ENCODE peak calls at places on chromosomes 6 and 20, in four cellular contexts. One of them, this sample, is unnamed.

GRCh38 chr6:39298061-39298460 is 16.2 kb downstream of the KCNK17 start:
- DNase-seq in tibial nerve: no peak
- DNase-seq in A549: no peak
- DNase-seq in heart left ventricle: no peak
- DNase-seq in this sample: peak; percentile 85

GRCh38 chr6:104638841-104639290 is 220.9 kb downstream of the HACE1 start:
- DNase-seq in tibial nerve: peak; percentile 28
- DNase-seq in A549: no peak
- DNase-seq in heart left ventricle: peak; percentile 39
- DNase-seq in this sample: peak; percentile 10

GRCh38 chr20:61430228-61430624 is 178.2 kb downstream of the CDH4 start:
- DNase-seq in tibial nerve: no peak
- DNase-seq in A549: no peak
- DNase-seq in heart left ventricle: no peak
- DNase-seq in this sample: no peak

GRCh38 chr20:37990571-37991151 is 42.6 kb downstream of the TTI1 start:
- DNase-seq in tibial nerve: no peak
- DNase-seq in A549: peak; percentile 52
- DNase-seq in heart left ventricle: peak; percentile 92
- DNase-seq in this sample: peak; percentile 28

GRCh38 chr6:39357998-39358686 is 35.6 kb upstream of the KCNK16 start:
- DNase-seq in tibial nerve: no peak
- DNase-seq in A549: no peak
- DNase-seq in heart left ventricle: peak; percentile 51
- DNase-seq in this sample: peak; percentile 69

GRCh38 chr6:593139-593906 is 63.6 kb downstream of the HUS1B start:
- DNase-seq in tibial nerve: peak; percentile 87
- DNase-seq in A549: peak; percentile 39
- DNase-seq in heart left ventricle: no peak
- DNase-seq in this sample: peak; percentile 51

GRCh38 chr6:108841377-108841855 is 6.8 kb upstream of the ARMC2 start:
- DNase-seq in tibial nerve: peak; percentile 35
- DNase-seq in A549: no peak
- DNase-seq in heart left ventricle: no peak
- DNase-seq in this sample: peak; percentile 71

GRCh38 chr6:6724319-6725119 is 136.0 kb downstream of the LY86 start:
- DNase-seq in tibial nerve: peak; percentile 84
- DNase-seq in A549: peak; percentile 44
- DNase-seq in heart left ventricle: peak; percentile 69
- DNase-seq in this sample: peak; percentile 81

GRCh38 chr6:2738373-2738979 is 12.2 kb downstream of the MYLK4 start:
- DNase-seq in tibial nerve: peak; percentile 54
- DNase-seq in A549: peak; percentile 53
- DNase-seq in heart left ventricle: no peak
- DNase-seq in this sample: peak; percentile 69

GRCh38 chr20:37364013-37364926 is 18.3 kb downstream of the SRC start:
- DNase-seq in tibial nerve: no peak
- DNase-seq in A549: no peak
- DNase-seq in heart left ventricle: no peak
- DNase-seq in this sample: peak; percentile 14

GRCh38 chr20:4449977-4450715 is 271.6 kb upstream of the PRND start:
- DNase-seq in tibial nerve: no peak
- DNase-seq in A549: peak; percentile 55
- DNase-seq in heart left ventricle: no peak
- DNase-seq in this sample: no peak

GRCh38 chr6:156658186-156658585 is 119.0 kb upstream of the ARID1B start:
- DNase-seq in tibial nerve: peak; percentile 23
- DNase-seq in A549: no peak
- DNase-seq in heart left ventricle: no peak
- DNase-seq in this sample: no peak

GRCh38 chr6:154754152-154754551 is 20.9 kb downstream of the SCAF8 start:
- DNase-seq in tibial nerve: no peak
- DNase-seq in A549: no peak
- DNase-seq in heart left ventricle: no peak
- DNase-seq in this sample: no peak

GRCh38 chr6:15464211-15464725 is 198.6 kb downstream of the DTNBP1 start:
- DNase-seq in tibial nerve: peak; percentile 36
- DNase-seq in A549: peak; percentile 36
- DNase-seq in heart left ventricle: no peak
- DNase-seq in this sample: no peak

GRCh38 chr6:82741996-82742385 is 323.6 kb downstream of the UBE3D start:
- DNase-seq in tibial nerve: no peak
- DNase-seq in A549: no peak
- DNase-seq in heart left ventricle: no peak
- DNase-seq in this sample: no peak

GRCh38 chr6:100695445-100695844 is 185.7 kb downstream of the ASCC3 start:
- DNase-seq in tibial nerve: no peak
- DNase-seq in A549: no peak
- DNase-seq in heart left ventricle: no peak
- DNase-seq in this sample: no peak

GRCh38 chr6:160238786-160239751 is 19.6 kb downstream of the SLC22A2 start:
- DNase-seq in tibial nerve: no peak
- DNase-seq in A549: peak; percentile 77
- DNase-seq in heart left ventricle: no peak
- DNase-seq in this sample: peak; percentile 69

GRCh38 chr6:163180874-163181541 is 233.5 kb upstream of the QKI start:
- DNase-seq in tibial nerve: peak; percentile 73
- DNase-seq in A549: peak; percentile 79
- DNase-seq in heart left ventricle: peak; percentile 84
- DNase-seq in this sample: peak; percentile 80

GRCh38 chr6:43173496-43174262 is 2.6 kb downstream of the SRF start:
- DNase-seq in tibial nerve: no peak
- DNase-seq in A549: no peak
- DNase-seq in heart left ventricle: no peak
- DNase-seq in this sample: peak; percentile 61

GRCh38 chr6:19839237-19839546 is 2.0 kb downstream of the ID4 start:
- DNase-seq in tibial nerve: no peak
- DNase-seq in A549: no peak
- DNase-seq in heart left ventricle: no peak
- DNase-seq in this sample: no peak

GRCh38 chr6:169858293-169858934 is 107.0 kb downstream of the ERMARD start:
- DNase-seq in tibial nerve: no peak
- DNase-seq in A549: no peak
- DNase-seq in heart left ventricle: no peak
- DNase-seq in this sample: no peak

GRCh38 chr6:80143312-80143960 is 37.0 kb downstream of the BCKDHB start:
- DNase-seq in tibial nerve: peak; percentile 85
- DNase-seq in A549: peak; percentile 41
- DNase-seq in heart left ventricle: peak; percentile 81
- DNase-seq in this sample: peak; percentile 93

GRCh38 chr6:119322715-119323350 is 26.7 kb downstream of the MAN1A1 start:
- DNase-seq in tibial nerve: no peak
- DNase-seq in A549: no peak
- DNase-seq in heart left ventricle: no peak
- DNase-seq in this sample: no peak

GRCh38 chr6:156774872-156775405 is 2.2 kb upstream of the ARID1B start:
- DNase-seq in tibial nerve: peak; percentile 24
- DNase-seq in A549: peak; percentile 10
- DNase-seq in heart left ventricle: no peak
- DNase-seq in this sample: no peak

GRCh38 chr20:19588731-19589130 is 169.3 kb upstream of the RIN2 start:
- DNase-seq in tibial nerve: peak; percentile 17
- DNase-seq in A549: no peak
- DNase-seq in heart left ventricle: no peak
- DNase-seq in this sample: no peak

GRCh38 chr6:85756982-85757381 is 114.3 kb upstream of the SYNCRIP start:
- DNase-seq in tibial nerve: no peak
- DNase-seq in A549: peak; percentile 23
- DNase-seq in heart left ventricle: no peak
- DNase-seq in this sample: no peak

GRCh38 chr20:45402946-45403345 is 5.1 kb upstream of the DBNDD2 start:
- DNase-seq in tibial nerve: no peak
- DNase-seq in A549: no peak
- DNase-seq in heart left ventricle: no peak
- DNase-seq in this sample: no peak

GRCh38 chr20:4401601-4402000 is 320.1 kb upstream of the PRND start:
- DNase-seq in tibial nerve: no peak
- DNase-seq in A549: no peak
- DNase-seq in heart left ventricle: no peak
- DNase-seq in this sample: no peak

GRCh38 chr20:325889-326644 is 715 bp downstream of the SOX12 start:
- DNase-seq in tibial nerve: no peak
- DNase-seq in A549: peak; percentile 77
- DNase-seq in heart left ventricle: peak; percentile 77
- DNase-seq in this sample: peak; percentile 78

GRCh38 chr6:16925461-16925860 is 164.2 kb upstream of the ATXN1 start:
- DNase-seq in tibial nerve: no peak
- DNase-seq in A549: no peak
- DNase-seq in heart left ventricle: no peak
- DNase-seq in this sample: no peak

GRCh38 chr6:106084973-106085686 is 1.0 kb upstream of the PRDM1 start:
- DNase-seq in tibial nerve: peak; percentile 14
- DNase-seq in A549: peak; percentile 50
- DNase-seq in heart left ventricle: no peak
- DNase-seq in this sample: no peak

GRCh38 chr6:42228305-42228704 is 10.6 kb upstream of the MRPS10 start:
- DNase-seq in tibial nerve: no peak
- DNase-seq in A549: no peak
- DNase-seq in heart left ventricle: no peak
- DNase-seq in this sample: no peak

GRCh38 chr6:3063733-3064700 is 4.3 kb upstream of the RIPK1 start:
- DNase-seq in tibial nerve: peak; percentile 89
- DNase-seq in A549: peak; percentile 87
- DNase-seq in heart left ventricle: peak; percentile 98
- DNase-seq in this sample: peak; percentile 98

GRCh38 chr20:62926229-62927127 is at the start of gene DIDO1:
- DNase-seq in tibial nerve: peak; percentile 64
- DNase-seq in A549: peak; percentile 88
- DNase-seq in heart left ventricle: peak; percentile 90
- DNase-seq in this sample: peak; percentile 90

DNA sequence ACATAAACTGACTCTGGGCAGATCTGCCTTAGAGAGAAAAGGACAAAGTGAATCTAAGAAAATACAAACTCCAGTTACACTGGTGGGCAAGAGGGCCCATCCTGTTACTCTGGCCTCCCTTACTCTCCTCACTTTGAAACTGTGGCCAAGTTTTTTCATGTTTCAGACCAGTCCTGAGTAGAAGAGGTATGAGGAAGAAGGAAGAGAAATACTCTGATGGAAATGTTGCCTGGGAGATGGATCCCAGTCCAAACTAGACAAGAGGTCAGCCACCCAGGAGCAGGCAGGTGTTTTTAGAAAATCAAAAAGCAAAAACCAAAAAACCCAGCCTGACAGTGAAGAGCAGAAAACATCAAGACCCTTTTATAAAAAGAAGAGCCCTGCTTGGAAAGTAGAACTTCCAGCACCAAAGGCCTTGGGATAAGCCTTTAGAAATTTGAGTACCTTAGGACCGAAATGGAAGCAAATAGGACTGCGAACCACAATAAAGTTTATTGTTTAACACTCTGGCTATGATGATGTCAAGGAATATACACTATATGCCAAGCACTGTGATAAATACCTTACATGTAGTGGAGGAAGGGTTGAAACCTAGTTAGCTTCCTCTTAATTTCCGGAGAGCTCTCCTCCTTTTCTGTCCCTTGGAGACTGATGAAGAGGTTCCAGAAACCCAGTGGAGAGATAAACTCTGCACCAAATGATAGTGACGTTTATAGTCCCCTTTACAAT is 123.1 kb downstream of the KLHL32 start:
- DNase-seq in tibial nerve: no peak
- DNase-seq in A549: no peak
- DNase-seq in heart left ventricle: no peak
- DNase-seq in this sample: no peak
- H3K27ac ChIP-seq in tibial nerve: peak overlapping the region; percentile 81
- H3K27ac ChIP-seq in A549: no peak overlapping the region
- H3K27ac ChIP-seq in heart left ventricle: no peak overlapping the region
- H3K27ac ChIP-seq in this sample: no peak overlapping the region

GRCh38 chr6:10534418-10534760 is 13.2 kb downstream of the GCNT2 start:
- DNase-seq in tibial nerve: no peak
- DNase-seq in A549: no peak
- DNase-seq in heart left ventricle: no peak
- DNase-seq in this sample: no peak
- TF ChIP-seq POLR2A in tibial nerve: no peak
- TF ChIP-seq POLR2A in A549: no peak
- TF ChIP-seq POLR2A in heart left ventricle: no peak
- TF ChIP-seq POLR2A in this sample: no peak

GRCh38 chr20:17964073-17964472 is 4.5 kb downstream of the SNX5 start:
- DNase-seq in tibial nerve: no peak
- DNase-seq in A549: no peak
- DNase-seq in heart left ventricle: no peak
- DNase-seq in this sample: no peak

GRCh38 chr20:17964632-17965031 is 4.0 kb downstream of the SNX5 start:
- DNase-seq in tibial nerve: no peak
- DNase-seq in A549: no peak
- DNase-seq in heart left ventricle: no peak
- DNase-seq in this sample: no peak

GRCh38 chr20:17966432-17967312 is 1.9 kb downstream of the SNX5 start:
- DNase-seq in tibial nerve: no peak
- DNase-seq in A549: peak; percentile 47
- DNase-seq in heart left ventricle: no peak
- DNase-seq in this sample: no peak

GRCh38 chr20:17963114-17963897 is 5.3 kb downstream of the SNX5 start:
- DNase-seq in tibial nerve: no peak
- DNase-seq in A549: no peak
- DNase-seq in heart left ventricle: no peak
- DNase-seq in this sample: no peak

GRCh38 chr20:17965042-17965697 is 3.4 kb downstream of the SNX5 start:
- DNase-seq in tibial nerve: no peak
- DNase-seq in A549: no peak
- DNase-seq in heart left ventricle: no peak
- DNase-seq in this sample: no peak
- H3K27ac ChIP-seq in tibial nerve: peak overlapping the region; percentile 96
- H3K27ac ChIP-seq in A549: no peak overlapping the region
- H3K27ac ChIP-seq in heart left ventricle: peak overlapping the region; percentile 98
- H3K27ac ChIP-seq in this sample: no peak overlapping the region

GRCh38 chr6:158634695-158635426 is 9.7 kb downstream of the DYNLT1 start:
- DNase-seq in tibial nerve: no peak
- DNase-seq in A549: no peak
- DNase-seq in heart left ventricle: no peak
- DNase-seq in this sample: no peak

GRCh38 chr6:158630944-158631616 is 13.5 kb downstream of the DYNLT1 start:
- DNase-seq in tibial nerve: no peak
- DNase-seq in A549: no peak
- DNase-seq in heart left ventricle: peak; percentile 66
- DNase-seq in this sample: no peak

GRCh38 chr6:158633127-158633526 is 11.4 kb downstream of the DYNLT1 start:
- DNase-seq in tibial nerve: no peak
- DNase-seq in A549: no peak
- DNase-seq in heart left ventricle: no peak
- DNase-seq in this sample: no peak

GRCh38 chr6:158629376-158630221 is 14.9 kb downstream of the DYNLT1 start:
- DNase-seq in tibial nerve: no peak
- DNase-seq in A549: no peak
- DNase-seq in heart left ventricle: no peak
- DNase-seq in this sample: peak; percentile 60

GRCh38 chr6:158631678-158632537 is 12.6 kb downstream of the DYNLT1 start:
- DNase-seq in tibial nerve: no peak
- DNase-seq in A549: peak; percentile 80
- DNase-seq in heart left ventricle: peak; percentile 87
- DNase-seq in this sample: peak; percentile 86
- TF ChIP-seq POLR2A in tibial nerve: no peak
- TF ChIP-seq POLR2A in A549: no peak
- TF ChIP-seq POLR2A in heart left ventricle: no peak
- TF ChIP-seq POLR2A in this sample: peak; percentile 9

This sample was measured in adrenal gland.